ENCODE peak calls at places on chromosomes 1 and 21, in ten cellular contexts. C, T, L, I, N, K, U, P, V and F are unnamed samples.
A peak's percentile ranks its signal among the peaks of the same experiment; 100 is the strongest.

GRCh38 chr1:108141604-108142003 is 58.5 kb downstream of the SLC25A24 start:
- DNase-seq in C (no peak), T (no peak), L (no peak), I (no peak), N (peak; percentile 70), K (no peak), U (no peak), P (no peak), V (no peak), F (no peak)

GRCh38 chr1:3070654-3071506 is 1.9 kb downstream of the PRDM16 start:
- DNase-seq in C (no peak), T (no peak), L (no peak), I (no peak), N (no peak), K (no peak), U (no peak), P (no peak), V (no peak), F (no peak)

GRCh38 chr1:229203030-229203751 is 67.7 kb upstream of the RAB4A start:
- DNase-seq in C (no peak), T (peak; percentile 35), L (no peak), I (no peak), N (peak; percentile 74), K (peak; percentile 31), U (no peak), P (no peak), V (peak; percentile 61), F (peak; percentile 34)

GRCh38 chr1:215529111-215529510 is 38.0 kb upstream of the KCTD3 start:
- DNase-seq in C (no peak), T (no peak), L (no peak), I (no peak), N (peak; percentile 56), K (no peak), U (no peak), P (no peak), V (no peak), F (no peak)

GRCh38 chr1:165034136-165034535 is 322.4 kb downstream of the LMX1A start:
- DNase-seq in C (peak; percentile 70), T (no peak), L (no peak), I (no peak), N (no peak), K (no peak), U (no peak), P (no peak), V (no peak), F (no peak)

GRCh38 chr1:226593541-226593940 is 45.0 kb downstream of the STUM start:
- DNase-seq in C (no peak), T (no peak), L (no peak), I (no peak), N (no peak), K (no peak), U (no peak), P (no peak), V (no peak), F (no peak)

GRCh38 chr1:94106716-94107115 is 14.2 kb downstream of the ABCA4 start:
- DNase-seq in C (no peak), T (no peak), L (no peak), I (no peak), N (peak; percentile 36), K (no peak), U (no peak), P (no peak), V (no peak), F (no peak)

GRCh38 chr1:182143825-182144661 is 82.5 kb upstream of the ZNF648 start:
- DNase-seq in C (no peak), T (no peak), L (peak; percentile 85), I (peak; percentile 58), N (peak; percentile 45), K (no peak), U (peak; percentile 82), P (peak; percentile 89), V (no peak), F (peak; percentile 91)

GRCh38 chr1:36528361-36529349 is 45.9 kb upstream of the CSF3R start:
- DNase-seq in C (no peak), T (no peak), L (no peak), I (no peak), N (no peak), K (peak; percentile 11), U (no peak), P (peak; percentile 59), V (no peak), F (peak; percentile 75)

GRCh38 chr1:8170059-8170835 is 144.1 kb upstream of the ERRFI1 start:
- DNase-seq in C (no peak), T (peak; percentile 13), L (no peak), I (no peak), N (no peak), K (no peak), U (no peak), P (no peak), V (no peak), F (no peak)

GRCh38 chr1:24872446-24872845 is 57.6 kb downstream of the RUNX3 start:
- DNase-seq in C (no peak), T (no peak), L (no peak), I (no peak), N (no peak), K (no peak), U (peak; percentile 76), P (no peak), V (no peak), F (no peak)

GRCh38 chr1:79188371-79188770 is 181.8 kb upstream of the ADGRL4 start:
- DNase-seq in C (no peak), T (no peak), L (no peak), I (no peak), N (peak; percentile 65), K (no peak), U (no peak), P (no peak), V (peak; percentile 38), F (no peak)

GRCh38 chr21:39713905-39714304 is 31.1 kb upstream of the IGSF5 start:
- DNase-seq in C (no peak), T (no peak), L (no peak), I (no peak), N (no peak), K (no peak), U (no peak), P (no peak), V (no peak), F (no peak)

GRCh38 chr1:210437111-210437510 is 108.4 kb downstream of the HHAT start:
- DNase-seq in C (no peak), T (no peak), L (no peak), I (no peak), N (no peak), K (no peak), U (no peak), P (no peak), V (peak; percentile 12), F (no peak)

GRCh38 chr1:210440081-210440480 is 111.4 kb downstream of the HHAT start:
- DNase-seq in C (no peak), T (no peak), L (no peak), I (no peak), N (no peak), K (no peak), U (no peak), P (no peak), V (no peak), F (no peak)

GRCh38 chr1:210437781-210438180 is 109.1 kb downstream of the HHAT start:
- DNase-seq in C (no peak), T (no peak), L (no peak), I (no peak), N (peak; percentile 19), K (no peak), U (no peak), P (no peak), V (no peak), F (no peak)

GRCh38 chr1:210438928-210439841 is 110.5 kb downstream of the HHAT start:
- DNase-seq in C (no peak), T (no peak), L (no peak), I (no peak), N (peak; percentile 98), K (no peak), U (no peak), P (no peak), V (peak; percentile 95), F (no peak)

DNA sequence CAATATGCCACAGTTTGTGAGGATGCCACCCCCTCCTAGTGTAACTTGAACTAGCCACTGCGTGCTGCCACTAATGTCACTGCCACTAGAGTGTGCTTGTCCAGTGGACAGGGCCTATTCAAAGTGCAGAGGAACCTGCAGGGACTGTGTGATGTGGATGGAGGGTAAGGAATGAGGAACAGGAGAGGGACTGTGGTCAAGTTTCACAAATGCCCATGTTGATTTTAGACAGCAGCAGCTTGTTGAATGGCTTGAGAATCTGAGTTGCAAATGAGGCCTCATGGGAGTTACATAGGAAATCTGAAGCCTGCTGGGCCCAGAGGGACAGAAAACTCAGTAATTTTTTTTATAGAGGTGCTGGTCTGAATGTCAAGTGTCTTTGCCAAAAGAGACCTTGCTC is 112.3 kb downstream of the HHAT start:
- DNase-seq in C (no peak), T (no peak), L (no peak), I (no peak), N (no peak), K (no peak), U (no peak), P (no peak), V (no peak), F (no peak)
- TF ChIP-seq CTCF in C (no peak), T (no peak), L (no peak), I (no peak), N (no peak), K (no peak), U (no peak), P (no peak), V (no peak), F (no peak)

DNA sequence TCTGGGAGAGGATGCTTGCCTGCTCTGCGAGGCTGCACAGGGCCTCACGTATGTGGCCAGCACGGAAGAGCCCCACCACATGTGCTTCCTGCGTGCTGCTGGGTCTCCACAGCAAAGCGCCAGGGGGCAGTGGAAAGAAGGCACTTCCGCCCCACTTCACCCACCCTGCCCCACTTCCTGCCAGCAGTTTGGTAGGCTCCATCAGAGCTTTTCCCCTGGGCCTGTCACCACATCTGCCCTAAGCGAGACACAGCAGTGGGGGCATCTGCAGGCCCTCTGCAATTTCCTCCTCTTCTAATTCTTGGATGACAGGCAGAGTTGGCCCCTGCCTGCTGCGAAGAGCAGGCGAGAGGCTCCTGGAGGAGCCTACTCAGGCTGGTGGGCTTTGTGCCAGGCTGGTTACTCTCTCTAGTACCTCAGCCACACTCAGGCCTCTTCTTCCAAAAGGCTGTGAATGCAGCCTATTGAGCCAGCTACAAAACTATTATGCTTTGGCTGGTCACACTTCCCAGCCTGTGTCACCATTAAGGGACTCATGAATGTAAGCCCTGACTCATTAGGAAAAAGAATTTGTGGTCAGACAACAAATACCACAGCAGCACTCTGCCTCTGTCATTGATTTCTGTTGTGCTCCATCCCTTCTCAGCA is 25.0 kb downstream of the CD244 start:
- DNase-seq in C (no peak), T (no peak), L (no peak), I (no peak), N (no peak), K (peak; percentile 97), U (no peak), P (peak; percentile 71), V (peak; percentile 6), F (no peak)
- TF ChIP-seq CTCF in C (no peak), T (no peak), L (no peak), I (no peak), N (no peak), K (peak; percentile 69), U (no peak), P (no peak), V (peak; percentile 38), F (no peak)

GRCh38 chr21:15754640-15755039 is 24.9 kb downstream of the USP25 start:
- DNase-seq in C (no peak), T (no peak), L (no peak), I (no peak), N (peak; percentile 66), K (no peak), U (no peak), P (no peak), V (no peak), F (no peak)
- TF ChIP-seq CTCF in C (no peak), T (no peak), L (no peak), I (no peak), N (no peak), K (no peak), U (no peak), P (no peak), V (no peak), F (no peak)

GRCh38 chr1:207908112-207908734 is 2.7 kb downstream of the CD34 start:
- DNase-seq in C (no peak), T (no peak), L (no peak), I (no peak), N (no peak), K (no peak), U (no peak), P (no peak), V (no peak), F (no peak)
- TF ChIP-seq CTCF in C (no peak), T (no peak), L (peak; percentile 21), I (no peak), N (no peak), K (no peak), U (no peak), P (no peak), V (no peak), F (no peak)